ENCODE peak calls at places on chromosomes 3 and 15, in seven cellular contexts. R is fibroblast of lung, Q is astrocyte, E is lower lobe of right lung, F is mammary epithelial cell, B is Caco-2, Y is neuronal stem cell. A is an unnamed sample.
A peak's percentile ranks its signal among the peaks of the same experiment; 100 is the strongest.

GRCh38 chr3:50365080-50365841 is 5.9 kb upstream of the TMEM115 start:
- DNase-seq in R (peak; percentile 56), Q (peak; percentile 30), E (peak; percentile 89), F (peak; percentile 85), B (peak; percentile 89), Y (peak; percentile 72), A (peak; percentile 86)

GRCh38 chr15:73226064-73226463 is 142.7 kb downstream of the HCN4 start:
- DNase-seq in R (no peak), Q (no peak), E (no peak), F (no peak), B (no peak), Y (no peak), A (no peak)

GRCh38 chr3:63914312-63914711 is 2.1 kb upstream of the SCAANT1 start:
- DNase-seq in R (peak; percentile 76), Q (no peak), E (no peak), F (peak; percentile 70), B (no peak), Y (no peak), A (no peak)

GRCh38 chr15:72176743-72177142 is 20.8 kb downstream of the GRAMD2A start:
- DNase-seq in R (no peak), Q (no peak), E (no peak), F (no peak), B (no peak), Y (no peak), A (no peak)

GRCh38 chr15:53323197-53323596 is 436.3 kb downstream of the WDR72 start:
- DNase-seq in R (no peak), Q (no peak), E (no peak), F (peak; percentile 15), B (peak; percentile 4), Y (no peak), A (no peak)

GRCh38 chr15:52529289-52529929 is 729 bp upstream of the MYO5A start:
- DNase-seq in R (no peak), Q (no peak), E (no peak), F (no peak), B (no peak), Y (peak; percentile 11), A (no peak)

GRCh38 chr3:149967067-149967685 is 3.5 kb downstream of the PFN2 start:
- DNase-seq in R (peak; percentile 77), Q (no peak), E (no peak), F (peak; percentile 47), B (peak; percentile 18), Y (peak; percentile 33), A (no peak)

GRCh38 chr3:114824014-114824413 is 323.1 kb downstream of the ZBTB20 start:
- DNase-seq in R (no peak), Q (no peak), E (no peak), F (no peak), B (no peak), Y (no peak), A (no peak)

GRCh38 chr3:178561239-178561638 is 25.0 kb downstream of the KCNMB2 start:
- DNase-seq in R (peak; percentile 16), Q (no peak), E (no peak), F (no peak), B (no peak), Y (no peak), A (no peak)

GRCh38 chr3:140007946-140008692 is 73.1 kb downstream of the CLSTN2 start:
- DNase-seq in R (no peak), Q (no peak), E (no peak), F (no peak), B (no peak), Y (no peak), A (no peak)

GRCh38 chr15:50890751-50891150 is 17.7 kb upstream of the AP4E1 start:
- DNase-seq in R (no peak), Q (no peak), E (no peak), F (no peak), B (no peak), Y (no peak), A (no peak)

GRCh38 chr15:59256538-59256937 is 49.9 kb downstream of the LDHAL6B start:
- DNase-seq in R (no peak), Q (no peak), E (no peak), F (no peak), B (peak; percentile 77), Y (no peak), A (no peak)

GRCh38 chr15:88378259-88378658 is 88.9 kb downstream of the MRPL46 start:
- DNase-seq in R (no peak), Q (peak; percentile 85), E (no peak), F (peak; percentile 69), B (no peak), Y (no peak), A (no peak)

GRCh38 chr3:1808590-1808989 is 290.1 kb upstream of the CNTN4 start:
- DNase-seq in R (no peak), Q (no peak), E (no peak), F (no peak), B (no peak), Y (no peak), A (no peak)
- H3K9me3 ChIP-seq in R (no peaks in the 10 kb centered on the region), Q (peaks cover 5% of the 10 kb centered on the region), E (peaks cover 7% of the 10 kb centered on the region), F (peaks cover 18% of the 10 kb centered on the region), B (peaks cover 5% of the 10 kb centered on the region), Y (no peaks in the 10 kb centered on the region), A (no peaks in the 10 kb centered on the region)

GRCh38 chr15:20272422-20273184 is 269.0 kb downstream of the GOLGA6L6 start:
- DNase-seq in R (no peak), Q (no peak), E (no peak), F (no peak), B (no peak), Y (no peak), A (no peak)

GRCh38 chr15:20271647-20272046 is 270.0 kb downstream of the GOLGA6L6 start:
- DNase-seq in R (no peak), Q (no peak), E (no peak), F (no peak), B (no peak), Y (no peak), A (no peak)
- H3K9me3 ChIP-seq in R (peaks cover 12% of the 10 kb centered on the region), Q (peaks cover 36% of the 10 kb centered on the region), E (no peaks in the 10 kb centered on the region), F (peaks cover 28% of the 10 kb centered on the region), B (peaks cover 6% of the 10 kb centered on the region), Y (no peaks in the 10 kb centered on the region), A (no peaks in the 10 kb centered on the region)

GRCh38 chr15:77396692-77397091 is 23.2 kb downstream of the PEAK1 start:
- DNase-seq in R (no peak), Q (no peak), E (no peak), F (no peak), B (no peak), Y (no peak), A (no peak)
- H3K9me3 ChIP-seq in R (no peaks in the 10 kb centered on the region), Q (no peaks in the 10 kb centered on the region), E (peaks cover 46% of the 10 kb centered on the region), F (peaks cover 3% of the 10 kb centered on the region), B (peaks cover 26% of the 10 kb centered on the region), Y (peaks cover 40% of the 10 kb centered on the region), A (no peaks in the 10 kb centered on the region)

DNA sequence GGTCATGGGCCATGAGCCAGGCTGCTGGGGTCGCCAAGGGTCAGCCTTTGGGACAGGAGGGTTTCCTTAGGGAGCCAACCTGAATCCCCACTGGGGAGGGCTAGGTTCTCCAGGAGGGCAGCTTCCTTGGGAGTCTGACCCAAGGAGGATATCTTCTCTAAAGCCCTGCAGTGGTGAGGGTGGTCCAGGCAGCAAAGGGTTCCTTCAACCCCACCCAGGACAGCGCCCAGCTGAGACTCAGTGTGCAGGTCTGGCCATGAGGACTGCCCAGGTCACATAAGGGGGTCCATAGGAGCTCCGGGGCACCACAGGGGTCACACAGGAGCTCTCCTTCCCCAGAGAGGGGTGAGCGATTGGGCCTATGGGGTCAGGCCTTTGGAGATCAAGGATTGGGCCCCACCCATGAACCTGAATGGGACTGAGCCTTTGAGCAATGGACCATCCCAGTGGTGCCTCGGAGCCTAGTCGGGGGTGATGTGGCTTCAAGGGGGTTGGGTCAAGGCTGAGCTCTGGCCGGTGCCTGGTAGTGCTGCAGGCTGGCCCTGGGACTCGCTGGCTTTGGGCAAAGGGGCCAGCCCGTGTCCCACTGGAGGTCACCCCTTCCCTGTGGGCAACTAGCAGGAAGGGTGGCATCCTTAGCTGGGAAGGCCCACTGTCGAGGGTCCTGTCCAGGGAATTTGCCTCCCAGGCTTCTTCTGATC is 216.5 kb downstream of the SNRPN start:
- DNase-seq in R (no peak), Q (no peak), E (peak; percentile 36), F (no peak), B (no peak), Y (no peak), A (peak; percentile 6)
- H3K9me3 ChIP-seq in R (no peaks in the 10 kb centered on the region), Q (peaks cover 27% of the 10 kb centered on the region), E (peaks cover 41% of the 10 kb centered on the region), F (peaks cover 43% of the 10 kb centered on the region), B (peaks cover 49% of the 10 kb centered on the region), Y (peaks cover 9% of the 10 kb centered on the region), A (no peaks in the 10 kb centered on the region)

DNA sequence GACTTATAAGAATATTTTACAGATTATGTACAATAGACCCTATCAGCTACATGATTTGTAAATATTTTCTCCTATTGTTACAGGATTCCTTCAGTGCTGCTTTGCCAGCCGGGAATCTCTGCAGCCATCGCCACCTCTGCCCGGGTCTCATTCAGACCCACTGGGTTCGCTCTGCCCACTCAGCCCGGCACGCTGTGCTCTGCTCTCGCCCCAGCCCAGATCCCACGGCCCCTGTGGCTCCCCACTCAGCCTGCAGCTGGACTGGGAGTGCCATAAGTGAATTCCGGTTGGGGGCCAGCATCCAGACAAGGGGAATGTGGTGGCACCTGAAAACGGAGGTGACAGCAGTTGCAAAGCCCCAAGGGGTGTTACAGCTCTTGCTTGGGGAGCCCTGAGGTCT is 71.8 kb downstream of the NPAP1 start:
- DNase-seq in R (no peak), Q (no peak), E (no peak), F (no peak), B (no peak), Y (no peak), A (no peak)
- H3K9me3 ChIP-seq in R (no peaks in the 10 kb centered on the region), Q (peaks cover 8% of the 10 kb centered on the region), E (peaks cover 6% of the 10 kb centered on the region), F (peaks cover 32% of the 10 kb centered on the region), B (peaks cover 9% of the 10 kb centered on the region), Y (peaks cover 6% of the 10 kb centered on the region), A (no peaks in the 10 kb centered on the region)

DNA sequence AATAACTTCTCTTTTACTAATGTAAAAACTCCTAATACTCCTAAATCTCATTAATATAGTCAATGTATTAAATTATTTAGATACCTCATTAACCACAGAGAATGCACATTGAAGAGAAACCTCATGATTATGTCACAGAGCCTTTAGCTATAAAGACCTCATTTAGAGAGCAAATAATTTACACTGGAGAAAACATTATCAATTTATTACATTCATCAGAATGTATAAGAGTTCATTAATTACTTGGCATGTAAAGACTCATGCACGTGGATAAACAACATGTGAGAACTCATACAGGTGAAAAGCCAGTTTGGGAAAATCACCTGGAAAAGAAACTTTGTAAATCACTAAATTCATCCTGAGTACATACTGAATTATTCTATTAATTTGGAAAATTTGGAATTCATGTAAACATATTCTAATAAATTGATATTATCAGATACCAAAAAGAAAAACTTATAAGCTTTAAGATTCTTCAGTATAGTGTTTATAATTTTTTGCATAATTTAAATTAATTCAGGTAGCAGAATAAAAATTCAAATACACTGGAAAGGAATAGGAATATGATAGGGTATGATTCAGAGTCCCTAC is 22.9 kb upstream of the WNT7A start:
- DNase-seq in R (no peak), Q (no peak), E (no peak), F (no peak), B (no peak), Y (no peak), A (no peak)
- H3K9me3 ChIP-seq in R (no peaks in the 10 kb centered on the region), Q (peaks cover 16% of the 10 kb centered on the region), E (peaks cover 70% of the 10 kb centered on the region), F (peaks cover 32% of the 10 kb centered on the region), B (peaks cover 47% of the 10 kb centered on the region), Y (peaks cover 40% of the 10 kb centered on the region), A (peaks cover 24% of the 10 kb centered on the region)

DNA sequence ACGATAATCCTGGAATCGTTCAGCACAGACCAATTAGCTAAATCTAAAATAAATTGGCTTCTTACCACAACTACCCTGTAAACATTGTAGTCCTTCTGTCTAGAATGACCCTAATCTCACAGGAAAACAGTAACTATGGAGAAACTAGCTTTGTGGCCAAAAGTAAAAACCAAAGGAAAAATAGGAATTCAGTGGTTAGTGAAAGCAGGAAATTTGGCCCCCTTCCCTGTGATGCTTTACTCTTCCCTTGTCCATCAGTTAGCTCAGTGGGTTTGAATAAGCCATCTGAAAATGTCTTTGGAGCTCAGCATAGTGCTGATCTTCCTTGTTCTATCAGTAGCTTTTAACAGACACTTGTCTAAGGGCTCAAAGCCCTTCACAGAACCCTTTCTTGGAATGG is 1.6 kb downstream of the NMD3 start:
- DNase-seq in R (peak; percentile 17), Q (peak; percentile 63), E (no peak), F (no peak), B (no peak), Y (no peak), A (no peak)
- H3K9me3 ChIP-seq in R (no peaks in the 10 kb centered on the region), Q (no peaks in the 10 kb centered on the region), E (no peaks in the 10 kb centered on the region), F (no peaks in the 10 kb centered on the region), B (no peaks in the 10 kb centered on the region), Y (peaks cover 3% of the 10 kb centered on the region), A (no peaks in the 10 kb centered on the region)